ENCODE peak calls at places on chromosome 7, in five cellular contexts. O is tibial artery, Q is right cardiac atrium, X is pancreas, G is psoas muscle. N is an unnamed sample.

GRCh38 chr7:141161959-141162547 is 88.2 kb downstream of the TMEM178B start:
- DNase-seq in X (no peak), G (no peak), O (no peak), Q (no peak), N (no peak)

GRCh38 chr7:95772298-95772770 is at the start of gene DYNC1I1:
- DNase-seq in G (peak), O (peak), X (peak), Q (peak), N (peak)

GRCh38 chr7:20482071-20482470 is 133.4 kb upstream of the ABCB5 start:
- DNase-seq in X (no peak), G (no peak), Q (no peak), O (no peak), N (no peak)

GRCh38 chr7:19772858-19773337 is 519 bp downstream of the TMEM196 start:
- DNase-seq in O (peak), Q (peak), G (no peak), X (peak), N (no peak)

GRCh38 chr7:6637544-6638229 is 569 bp downstream of the ZNF316 start:
- DNase-seq in G (no peak), O (no peak), X (peak), Q (no peak), N (no peak)

GRCh38 chr7:38858281-38858884 is 50.6 kb downstream of the VPS41 start:
- DNase-seq in G (no peak), X (no peak), Q (no peak), O (no peak), N (no peak)

GRCh38 chr7:50662059-50662689 is 97.0 kb upstream of the DDC start:
- DNase-seq in Q (peak), O (peak), X (no peak), G (no peak), N (no peak)

GRCh38 chr7:33686001-33686591 is 219.2 kb upstream of the BMPER start:
- DNase-seq in Q (no peak), X (no peak), O (no peak), G (peak), N (no peak)

GRCh38 chr7:90540406-90540805 is 55.7 kb upstream of the CDK14 start:
- DNase-seq in X (no peak), G (no peak), Q (peak), O (no peak), N (no peak)

GRCh38 chr7:148028165-148028564 is 562.4 kb upstream of the C7orf33 start:
- DNase-seq in O (no peak), Q (no peak), X (no peak), G (no peak), N (no peak)

GRCh38 chr7:26151096-26151495 is 902 bp upstream of the NFE2L3 start:
- DNase-seq in X (no peak), O (no peak), G (no peak), Q (no peak), N (no peak)

DNA sequence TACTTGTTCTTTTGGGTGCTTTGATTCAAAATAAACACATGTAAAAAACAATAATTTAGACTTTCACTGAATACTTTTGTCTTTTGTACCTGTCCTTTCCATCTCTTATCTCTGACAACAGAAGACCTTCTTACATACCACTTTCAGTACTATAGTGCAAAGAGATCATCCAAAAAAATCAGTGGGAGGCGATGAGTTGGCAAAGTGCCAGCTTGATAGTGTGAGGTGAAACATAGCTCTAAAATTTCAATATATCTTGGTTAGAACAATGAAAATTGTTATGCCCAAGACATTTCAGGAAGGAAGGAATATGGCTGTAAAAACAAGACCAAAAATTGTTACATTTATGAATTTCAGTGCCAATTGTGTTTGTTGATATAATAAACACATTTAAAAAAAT is 390.2 kb upstream of the COBL start:
- DNase-seq in O (no peak), X (no peak), Q (no peak), G (no peak), N (no peak)
- H3K27ac ChIP-seq in O (no peak), X (no peak), Q (no peak), G (no peak), N (no peak)

GRCh38 chr7:100802951-100803350 is 24.4 kb downstream of the EPHB4 start:
- DNase-seq in O (no peak), X (no peak), G (no peak), Q (no peak), N (no peak)

GRCh38 chr7:100801833-100802568 is 25.3 kb downstream of the EPHB4 start:
- DNase-seq in X (peak), Q (peak), O (no peak), G (no peak), N (peak)

GRCh38 chr7:100804681-100805431 is 22.5 kb downstream of the EPHB4 start:
- DNase-seq in X (no peak), G (no peak), O (no peak), Q (no peak), N (no peak)

GRCh38 chr7:100806276-100806675 is 21.0 kb downstream of the EPHB4 start:
- DNase-seq in X (no peak), G (no peak), O (no peak), Q (no peak), N (no peak)

GRCh38 chr7:100803398-100804161 is 23.7 kb downstream of the EPHB4 start:
- DNase-seq in G (peak), X (peak), Q (peak), O (peak), N (peak)
- H3K27ac ChIP-seq in G (no peak), X (peak), Q (peak), O (no peak), N (peak)

DNA sequence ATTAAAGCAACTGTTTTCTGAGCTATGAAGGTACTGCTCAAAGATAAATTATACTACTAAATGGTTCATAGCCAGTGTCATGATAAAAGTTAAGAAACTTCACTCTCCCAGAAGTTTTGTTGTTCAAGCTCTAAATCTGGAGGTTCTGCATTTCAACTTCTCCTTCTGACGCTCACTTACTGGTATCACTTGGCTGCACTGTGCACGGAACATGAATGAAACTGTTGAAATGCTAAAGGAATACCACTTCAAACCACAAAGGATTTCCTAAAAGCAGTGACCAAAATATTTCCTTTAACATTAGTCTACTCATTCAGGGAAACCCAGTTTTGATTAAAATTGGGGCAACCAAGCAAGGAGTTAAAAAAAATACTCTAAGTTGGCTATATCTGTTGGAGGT is 93.6 kb downstream of the UBE2H start:
- DNase-seq in G (no peak), X (no peak), Q (no peak), O (no peak), N (no peak)
- H3K27ac ChIP-seq in G (no peak), X (no peak), Q (no peak), O (peak), N (no peak)

DNA sequence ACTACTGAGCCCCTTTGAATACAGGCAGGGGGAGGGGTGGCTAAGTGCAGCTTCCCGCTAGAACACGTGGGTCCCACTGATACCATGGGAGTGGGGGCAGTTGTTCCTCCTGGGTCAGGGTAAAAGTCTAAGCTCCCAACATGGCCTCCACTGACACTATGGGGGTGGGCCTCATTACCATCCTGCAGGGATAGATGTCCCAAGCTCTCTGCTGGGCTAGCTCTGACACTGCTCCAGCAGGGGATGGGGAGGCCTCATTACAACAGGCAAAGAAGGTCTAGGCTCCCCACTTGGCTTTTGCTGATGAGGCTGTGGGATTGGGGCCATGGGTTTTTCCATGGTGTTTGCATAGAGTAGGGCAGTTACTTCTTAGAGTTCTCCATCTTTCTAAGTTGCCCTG is 51.5 kb downstream of the STK17A start:
- DNase-seq in Q (no peak), O (no peak), X (no peak), G (no peak), N (no peak)
- H3K27ac ChIP-seq in Q (no peak), O (no peak), X (no peak), G (no peak), N (peak)

N was measured in RWPE2.